ENCODE peak calls at places on chromosomes 5 and 9, in four cellular contexts. W, Z, D and P are unnamed samples. For H3K36me3, the result is how much of the 10 kb centered on the place peaks cover.

GRCh38 chr5:77101298-77101697 is 14.2 kb upstream of the ZBED3 start:
- DNase-seq in W (no peak), Z (peak), D (no peak), P (no peak)

GRCh38 chr9:93859431-93860215 is 95.5 kb downstream of the BARX1 start:
- DNase-seq in D (no peak), W (no peak), Z (no peak), P (no peak)

GRCh38 chr9:23590601-23591000 is 235.4 kb downstream of the ELAVL2 start:
- DNase-seq in W (no peak), D (no peak), Z (peak), P (no peak)

GRCh38 chr9:112849363-112849922 is 41.2 kb downstream of the SLC46A2 start:
- DNase-seq in Z (no peak), D (no peak), W (no peak), P (no peak)

GRCh38 chr5:94618029-94618492 is 343 bp downstream of the KIAA0825 start:
- DNase-seq in W (peak), D (peak), Z (peak), P (peak)

GRCh38 chr9:136614372-136614922 is 48.3 kb upstream of the EGFL7 start:
- DNase-seq in W (no peak), D (no peak), Z (no peak), P (peak)

GRCh38 chr9:109251080-109251775 is 69.6 kb downstream of the EPB41L4B start:
- DNase-seq in D (peak), W (peak), Z (peak), P (peak)

GRCh38 chr5:150386024-150386855 is 26.5 kb downstream of the CD74 start:
- DNase-seq in D (no peak), W (no peak), Z (no peak), P (no peak)

GRCh38 chr5:93532370-93532769 is 48.6 kb downstream of the NR2F1-AS1 start:
- DNase-seq in D (peak), Z (peak), W (peak), P (no peak)

GRCh38 chr5:129110742-129111141 is 16.2 kb downstream of the ISOC1 start:
- DNase-seq in D (no peak), W (no peak), Z (no peak), P (no peak)

GRCh38 chr9:116151199-116151598 is 2.4 kb upstream of the PAPPA start:
- DNase-seq in W (no peak), Z (no peak), D (no peak), P (no peak)

GRCh38 chr9:116151966-116152381 is 1.6 kb upstream of the PAPPA start:
- DNase-seq in D (no peak), W (no peak), Z (peak), P (peak)

GRCh38 chr9:116153765-116154333 is at the start of gene PAPPA:
- DNase-seq in D (no peak), Z (no peak), W (no peak), P (no peak)

GRCh38 chr9:116152941-116153764 is 438 bp upstream of the PAPPA start:
- DNase-seq in Z (peak), D (no peak), W (peak), P (no peak)

DNA sequence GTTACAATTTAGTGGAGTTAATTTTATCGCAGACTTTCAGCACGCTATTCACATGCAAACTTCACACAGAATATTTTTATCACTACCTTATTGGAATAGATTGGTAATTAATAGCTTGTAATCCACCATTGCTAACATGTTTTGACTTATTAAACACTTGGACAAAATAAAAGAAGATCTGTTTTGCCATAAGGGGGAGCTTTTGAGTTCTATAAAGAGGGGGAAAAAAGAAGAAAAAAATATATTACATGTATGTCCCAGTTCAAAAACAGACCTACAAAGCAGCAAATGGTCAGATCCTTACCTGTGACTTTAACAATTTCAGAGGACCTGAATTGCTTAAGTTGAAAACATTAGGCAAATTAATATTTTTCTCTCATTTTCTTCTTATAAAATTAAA is 1.2 kb upstream of the PAPPA start:
- DNase-seq in W (no peak), Z (peak), D (no peak), P (no peak)
- H3K27ac ChIP-seq in W (no peak), Z (peak), D (no peak), P (peak)

GRCh38 chr5:112915831-112916230 is 6.2 kb downstream of the REEP5 start:
- DNase-seq in Z (no peak), W (no peak), D (no peak), P (no peak)

GRCh38 chr5:112918679-112919078 is 3.3 kb downstream of the REEP5 start:
- DNase-seq in W (no peak), D (no peak), Z (no peak), P (peak)

GRCh38 chr5:112917453-112918005 is 4.5 kb downstream of the REEP5 start:
- DNase-seq in D (no peak), W (no peak), Z (peak), P (no peak)

GRCh38 chr5:112918136-112918535 is 3.9 kb downstream of the REEP5 start:
- DNase-seq in W (no peak), D (no peak), Z (no peak), P (no peak)

GRCh38 chr5:112914584-112914983 is 7.4 kb downstream of the REEP5 start:
- DNase-seq in Z (no peak), W (no peak), D (no peak), P (no peak)
- H3K36me3 ChIP-seq in Z (under half), W (under half), D (under half), P (half or more)

GRCh38 chr5:35675392-35675791 is 57.7 kb downstream of the SPEF2 start:
- DNase-seq in W (no peak), Z (no peak), D (no peak), P (no peak)
- H3K4me3 ChIP-seq in W (no peak), Z (no peak), D (no peak), P (no peak)

DNA sequence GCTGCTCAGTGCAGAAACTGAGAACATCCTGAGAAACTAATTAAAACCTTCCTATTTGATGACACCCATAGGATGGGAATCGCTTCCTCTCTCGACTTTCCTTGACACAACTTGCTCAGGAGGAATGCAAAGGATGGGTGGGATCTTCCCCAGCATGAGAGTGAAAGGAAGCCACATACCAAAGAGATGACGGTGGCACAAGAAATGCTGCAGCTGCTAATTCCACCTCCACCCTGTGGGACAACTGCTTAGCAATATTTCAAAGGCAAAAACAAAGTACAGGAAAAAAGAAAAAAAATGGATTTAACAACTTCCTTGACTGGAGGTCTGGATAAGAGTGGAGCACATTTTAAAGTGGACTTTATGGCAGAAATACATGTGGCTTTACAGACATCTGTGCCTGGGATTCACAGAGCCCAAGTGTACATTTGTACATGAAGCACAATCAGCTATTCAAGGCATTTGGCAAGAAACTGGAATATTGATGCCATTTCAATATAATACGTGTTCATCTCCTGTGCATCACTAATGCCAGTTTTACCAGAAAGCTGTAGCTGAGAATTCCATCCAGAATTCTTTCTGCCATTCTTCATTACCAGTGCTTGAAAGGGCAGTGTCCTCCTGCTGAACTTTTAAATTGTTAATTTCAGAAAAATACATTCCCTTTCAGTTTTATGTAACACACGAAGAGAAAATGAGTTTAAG is 359.2 kb upstream of the ACTBL2 start:
- DNase-seq in Z (peak), W (peak), D (no peak), P (peak)
- H3K27ac ChIP-seq in Z (peak), W (no peak), D (no peak), P (peak)